ENCODE peak calls at places on chromosomes 5 and 9, in ten cellular contexts. G is esophagus squamous epithelium; N is CD8-positive, alpha-beta T cell; Y is tibial nerve; R is heart left ventricle; U is osteoblast; T is SJSA1; X is spleen; A is HepG2; S is cardiac muscle cell. V is an unnamed sample. For H3K36me3, the result is how much of the 10 kb centered on the place peaks cover.

GRCh38 chr9:96071245-96072124 is 196.0 kb downstream of the ERCC6L2 start:
- DNase-seq in U (peak), R (no peak), N (no peak), A (peak), T (peak), X (no peak), Y (no peak), S (peak), G (no peak), V (peak)

GRCh38 chr5:63125862-63126261 is 547.2 kb downstream of the LRRC70 start:
- DNase-seq in Y (no peak), X (no peak), N (no peak), T (peak), U (no peak), G (no peak), A (peak), S (peak), R (no peak), V (peak)

GRCh38 chr5:165149439-165149838 is 1644.0 kb downstream of the MAT2B start:
- DNase-seq in T (no peak), N (no peak), Y (no peak), S (no peak), A (no peak), R (no peak), X (no peak), U (no peak), G (no peak), V (no peak)

GRCh38 chr5:174177531-174177930 is 132.0 kb downstream of the NSG2 start:
- DNase-seq in X (no peak), G (no peak), N (no peak), U (no peak), A (no peak), S (no peak), R (no peak), Y (no peak), T (no peak), V (no peak)

GRCh38 chr5:73061593-73061992 is 58.8 kb upstream of the TMEM171 start:
- DNase-seq in S (peak), A (no peak), U (no peak), R (no peak), X (no peak), G (no peak), Y (no peak), T (no peak), N (no peak), V (no peak)

GRCh38 chr5:91937121-91937520 is 554.0 kb upstream of the ARRDC3 start:
- DNase-seq in N (no peak), T (no peak), G (no peak), R (no peak), Y (no peak), A (no peak), U (peak), X (no peak), S (no peak), V (no peak)

GRCh38 chr5:138177936-138178515 is 404 bp downstream of the BRD8 start:
- DNase-seq in A (peak), U (no peak), S (peak), R (no peak), X (no peak), G (no peak), Y (no peak), N (peak), T (peak), V (peak)

GRCh38 chr9:132946624-132947295 is 2.3 kb upstream of the TSC1 start:
- DNase-seq in N (no peak), A (peak), G (no peak), Y (no peak), S (peak), U (no peak), R (peak), X (no peak), T (peak), V (peak)

GRCh38 chr5:115858396-115858795 is 16.7 kb downstream of the AP3S1 start:
- DNase-seq in R (no peak), U (no peak), G (no peak), T (no peak), Y (no peak), N (no peak), S (no peak), A (no peak), X (no peak), V (no peak)

GRCh38 chr9:4714266-4715016 is 26.6 kb downstream of the AK3 start:
- DNase-seq in R (no peak), U (no peak), G (no peak), Y (no peak), N (no peak), A (no peak), X (no peak), S (no peak), T (peak), V (no peak)

GRCh38 chr9:26954050-26954508 is 2.1 kb upstream of the IFT74 start:
- DNase-seq in Y (no peak), N (no peak), G (no peak), X (no peak), A (no peak), R (no peak), S (no peak), T (no peak), U (peak), V (no peak)

GRCh38 chr5:75844301-75844700 is 127.1 kb upstream of the POC5 start:
- DNase-seq in N (no peak), X (no peak), G (no peak), U (no peak), S (no peak), T (no peak), Y (no peak), R (no peak), A (no peak), V (no peak)

GRCh38 chr9:92426501-92426900 is 2.2 kb upstream of the OMD start:
- DNase-seq in G (no peak), N (no peak), T (no peak), Y (no peak), U (no peak), X (no peak), R (no peak), S (no peak), A (no peak), V (peak)

GRCh38 chr5:134440185-134440755 is 28.6 kb upstream of the CDKN2AIPNL start:
- DNase-seq in R (no peak), N (no peak), G (no peak), T (no peak), S (no peak), U (no peak), Y (no peak), A (no peak), X (no peak), V (no peak)

GRCh38 chr5:138149530-138149929 is 10.3 kb upstream of the NME5 start:
- DNase-seq in G (no peak), A (no peak), R (no peak), N (no peak), S (no peak), X (no peak), Y (no peak), U (no peak), T (no peak), V (no peak)

GRCh38 chr9:98404157-98404695 is 148.8 kb upstream of the TBC1D2 start:
- DNase-seq in N (no peak), U (no peak), G (no peak), R (no peak), A (no peak), S (no peak), Y (no peak), T (no peak), X (no peak), V (no peak)

GRCh38 chr9:21568484-21568883 is 86.4 kb upstream of the IFNE start:
- DNase-seq in T (no peak), Y (no peak), U (no peak), A (no peak), R (no peak), G (no peak), N (no peak), S (no peak), X (no peak), V (no peak)

GRCh38 chr5:137921931-137922330 is 32.7 kb downstream of the PKD2L2 start:
- DNase-seq in Y (no peak), A (no peak), G (no peak), U (no peak), T (peak), X (no peak), N (no peak), S (no peak), R (no peak), V (no peak)

GRCh38 chr9:90827181-90827866 is 25.7 kb downstream of the SYK start:
- DNase-seq in R (no peak), Y (no peak), U (no peak), X (no peak), S (no peak), T (no peak), N (no peak), A (no peak), G (no peak), V (no peak)

DNA sequence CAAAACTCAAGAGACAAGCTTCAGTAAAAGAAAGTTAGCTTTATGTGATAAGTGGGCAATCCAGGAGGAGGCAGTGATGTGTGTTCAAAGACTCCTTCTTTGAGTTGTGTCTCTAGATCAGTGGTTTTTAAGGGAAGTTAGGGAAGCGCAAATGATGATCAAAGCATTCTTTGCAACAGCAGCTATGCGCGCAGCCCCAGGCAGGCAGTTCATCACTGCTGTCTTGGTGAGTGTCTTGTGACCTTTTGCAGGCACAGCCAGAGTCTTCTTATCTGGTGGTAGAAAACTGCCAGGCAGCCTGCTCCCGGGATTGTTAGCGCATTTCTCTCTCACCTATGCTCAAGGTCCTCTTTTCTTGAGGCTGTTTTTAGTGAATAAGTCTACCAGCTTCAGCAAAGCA is 40.3 kb upstream of the CLK4 start:
- DNase-seq in X (no peak), R (no peak), Y (no peak), U (no peak), T (no peak), A (no peak), G (no peak), N (no peak), S (peak), V (no peak)
- H3K27ac ChIP-seq in X (no peak), R (no peak), Y (no peak), U (no peak), T (no peak), A (no peak), G (no peak), N (no peak), S (peak), V (no peak)

DNA sequence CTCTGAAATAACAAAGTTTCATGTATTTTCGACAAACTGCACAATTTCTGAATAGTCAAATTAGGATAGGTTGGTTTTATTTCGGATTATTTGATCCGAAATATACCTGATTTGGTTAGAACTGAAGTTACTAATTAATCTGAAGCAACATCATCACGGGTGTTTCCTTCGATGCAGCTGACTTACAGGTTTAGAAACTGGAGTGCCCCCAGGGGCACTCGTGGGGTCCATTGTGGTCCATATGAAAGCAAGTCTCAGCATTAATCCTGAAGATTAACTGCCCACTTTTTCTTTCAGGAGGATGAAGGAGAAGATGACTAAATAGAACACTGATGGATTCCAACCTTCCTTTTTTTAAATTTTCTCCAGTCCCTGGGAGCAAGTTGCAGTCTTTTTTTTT is 5.3 kb downstream of the SET start:
- DNase-seq in X (no peak), G (no peak), R (no peak), Y (no peak), S (no peak), A (no peak), N (no peak), T (no peak), U (peak), V (no peak)
- H3K36me3 ChIP-seq in X (under half), G (under half), R (half or more), Y (under half), S (under half), A (under half), N (under half), T (half or more), U (half or more), V (half or more)

GRCh38 chr9:121735792-121736130 is 84.3 kb downstream of the DAB2IP start:
- DNase-seq in S (peak), X (no peak), U (no peak), A (no peak), G (no peak), Y (no peak), R (no peak), N (peak), T (no peak), V (no peak)
- H3K27ac ChIP-seq in S (no peak), X (peak), U (no peak), A (no peak), G (peak), Y (peak), R (peak), N (no peak), T (no peak), V (no peak)

GRCh38 chr5:26343801-26344310 is 694.5 kb downstream of the CDH9 start:
- DNase-seq in X (no peak), U (no peak), S (no peak), Y (no peak), R (no peak), A (no peak), T (no peak), N (no peak), G (no peak), V (no peak)
- H3K36me3 ChIP-seq in X (under half), U (under half), S (under half), Y (under half), R (under half), A (under half), T (under half), N (under half), G (under half), V (under half)

GRCh38 chr9:109781541-109782197 is 1.7 kb downstream of the PALM2AKAP2 start:
- DNase-seq in U (peak), Y (no peak), N (no peak), A (no peak), T (no peak), G (no peak), S (peak), R (no peak), X (no peak), V (no peak)

GRCh38 chr9:109776391-109776790 is 3.6 kb upstream of the PALM2AKAP2 start:
- DNase-seq in Y (no peak), T (no peak), R (no peak), N (no peak), U (no peak), G (no peak), X (no peak), A (no peak), S (no peak), V (no peak)

GRCh38 chr9:109779711-109780452 is at the start of gene PALM2AKAP2:
- DNase-seq in R (peak), S (peak), Y (no peak), G (no peak), A (no peak), N (no peak), U (peak), T (peak), X (no peak), V (peak)

GRCh38 chr9:109780453-109781033 is 545 bp downstream of the PALM2AKAP2 start:
- DNase-seq in X (no peak), A (no peak), N (no peak), S (peak), T (peak), Y (no peak), G (no peak), R (peak), U (peak), V (no peak)

DNA sequence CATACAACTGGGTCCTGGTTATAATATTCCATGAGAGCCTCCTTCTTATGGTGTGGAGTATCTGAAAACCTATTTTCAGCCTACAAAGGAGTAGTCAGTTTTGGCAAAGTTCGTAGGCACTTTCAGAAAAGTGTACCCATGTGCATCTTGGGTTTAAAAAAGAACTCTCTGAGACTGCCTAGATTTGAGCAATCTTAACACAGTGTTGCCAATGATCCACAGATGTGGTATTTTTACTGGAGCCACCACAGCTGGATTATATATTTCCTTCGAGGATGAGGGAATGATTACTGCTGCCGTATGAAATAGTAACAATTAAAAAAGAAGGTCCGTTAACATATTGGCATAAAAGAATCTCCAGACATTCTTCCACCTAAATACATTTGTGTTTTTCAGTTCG is 1.1 kb downstream of the PALM2AKAP2 start:
- DNase-seq in Y (no peak), X (no peak), A (no peak), G (no peak), N (no peak), S (no peak), U (peak), T (no peak), R (no peak), V (no peak)
- H3K27ac ChIP-seq in Y (peak), X (no peak), A (no peak), G (no peak), N (no peak), S (peak), U (peak), T (peak), R (peak), V (no peak)

GRCh38 chr5:154898210-154898609 is 39.8 kb downstream of the CNOT8 start:
- DNase-seq in U (no peak), S (no peak), Y (no peak), G (no peak), N (no peak), R (no peak), A (no peak), T (no peak), X (no peak), V (no peak)

GRCh38 chr5:154896562-154896919 is 38.1 kb downstream of the CNOT8 start:
- DNase-seq in G (no peak), T (no peak), A (no peak), X (no peak), R (no peak), U (no peak), Y (no peak), S (no peak), N (no peak), V (no peak)

GRCh38 chr5:154899107-154899816 is 38.7 kb downstream of the GEMIN5 start:
- DNase-seq in N (no peak), A (no peak), X (no peak), U (no peak), G (no peak), Y (no peak), S (no peak), R (no peak), T (no peak), V (no peak)

GRCh38 chr5:154900071-154900470 is 37.9 kb downstream of the GEMIN5 start:
- DNase-seq in S (no peak), U (no peak), N (no peak), A (no peak), X (no peak), R (no peak), T (no peak), Y (no peak), G (no peak), V (no peak)

DNA sequence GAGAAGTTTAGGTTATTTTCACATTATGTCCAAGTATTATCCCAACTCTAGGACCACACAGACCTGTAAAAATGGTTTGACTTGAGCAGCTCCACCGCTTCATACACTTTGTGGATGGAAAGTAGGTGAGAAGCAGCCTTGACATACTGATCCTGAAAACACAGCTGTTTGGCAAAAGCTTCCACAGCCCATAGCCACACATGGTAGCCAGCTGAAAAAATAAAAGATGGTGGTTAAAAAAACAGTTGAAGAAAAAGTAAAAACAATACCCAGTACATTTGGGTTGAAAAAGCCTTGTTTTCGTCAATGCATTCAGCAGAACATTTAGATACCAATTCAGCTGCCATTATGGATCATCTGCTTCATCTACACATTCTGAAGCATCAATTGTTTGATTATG is 36.7 kb downstream of the GEMIN5 start:
- DNase-seq in A (no peak), U (no peak), N (no peak), Y (no peak), R (no peak), G (no peak), T (no peak), X (no peak), S (no peak), V (no peak)
- H3K36me3 ChIP-seq in A (half or more), U (half or more), N (under half), Y (half or more), R (half or more), G (under half), T (half or more), X (under half), S (half or more), V (half or more)

GRCh38 chr9:121328876-121329681 is 41.0 kb downstream of the STOM start:
- DNase-seq in X (no peak), N (no peak), T (no peak), U (no peak), G (no peak), S (no peak), R (no peak), Y (no peak), A (no peak), V (no peak)

GRCh38 chr9:121328476-121328875 is 41.6 kb downstream of the STOM start:
- DNase-seq in A (no peak), T (no peak), U (no peak), X (no peak), R (no peak), S (no peak), N (no peak), Y (no peak), G (no peak), V (no peak)

GRCh38 chr9:121325387-121325786 is 44.7 kb downstream of the STOM start:
- DNase-seq in G (no peak), N (no peak), T (no peak), S (no peak), X (no peak), U (no peak), A (no peak), Y (no peak), R (no peak), V (no peak)

GRCh38 chr9:121326130-121326838 is 43.8 kb downstream of the STOM start:
- DNase-seq in R (peak), Y (peak), X (peak), S (no peak), G (no peak), A (no peak), T (peak), N (no peak), U (peak), V (no peak)

DNA sequence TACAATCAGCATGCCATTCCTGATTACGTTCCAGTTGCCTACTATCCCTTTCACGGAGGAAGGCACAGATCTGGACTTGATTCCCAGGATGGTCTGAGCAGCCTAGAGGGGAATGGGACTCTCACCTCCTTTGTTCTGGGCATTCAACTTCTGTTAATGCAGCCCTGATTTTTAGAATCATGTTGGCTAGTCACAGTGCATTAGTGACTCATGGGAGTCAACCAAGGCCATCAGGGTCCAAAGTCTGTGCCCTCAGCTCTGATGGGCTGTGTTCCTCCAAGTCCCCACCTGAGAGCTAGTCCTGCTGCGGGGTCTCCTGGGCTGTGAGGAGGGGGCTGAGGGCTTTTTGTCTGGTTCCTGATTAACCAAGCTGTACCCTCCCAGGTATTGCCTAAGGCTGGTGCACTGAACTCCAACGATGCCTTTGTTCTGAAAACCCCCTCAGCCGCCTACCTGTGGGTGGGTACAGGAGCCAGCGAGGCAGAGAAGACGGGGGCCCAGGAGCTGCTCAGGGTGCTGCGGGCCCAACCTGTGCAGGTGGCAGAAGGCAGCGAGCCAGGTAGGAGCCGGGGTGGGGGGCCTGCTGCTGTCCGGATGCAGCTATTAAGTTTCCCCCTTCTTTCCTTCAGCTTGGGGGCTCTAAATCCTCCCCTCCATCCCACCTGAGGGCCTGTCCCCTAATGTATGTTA is 43.0 kb downstream of the STOM start:
- DNase-seq in A (peak), N (no peak), T (no peak), X (no peak), Y (no peak), U (no peak), G (no peak), S (no peak), R (no peak), V (no peak)
- H3K27ac ChIP-seq in A (no peak), N (no peak), T (peak), X (peak), Y (peak), U (peak), G (peak), S (no peak), R (peak), V (no peak)

GRCh38 chr9:77423841-77424240 is 224.3 kb downstream of the GNA14 start:
- DNase-seq in T (no peak), U (no peak), S (no peak), X (no peak), N (no peak), A (no peak), G (no peak), R (no peak), Y (no peak), V (no peak)
- H3K36me3 ChIP-seq in T (under half), U (under half), S (under half), X (under half), N (under half), A (under half), G (under half), R (under half), Y (under half), V (under half)

GRCh38 chr5:9376363-9377117 is 169.3 kb downstream of the SEMA5A start:
- DNase-seq in T (no peak), S (no peak), Y (no peak), X (no peak), G (no peak), R (no peak), U (no peak), A (no peak), N (no peak), V (no peak)
- H3K27ac ChIP-seq in T (no peak), S (no peak), Y (no peak), X (no peak), G (no peak), R (no peak), U (no peak), A (no peak), N (no peak), V (no peak)

V was measured in WERI-Rb-1.